ENCODE peak calls at places on chromosomes 16 and 17, in four cellular contexts. C is A549, R is GM12878, L is SK-N-SH. D is an unnamed sample.

GRCh38 chr17:73064084-73064938 is 28.2 kb downstream of the SLC39A11 start:
- DNase-seq in L (peak), R (no peak), C (no peak), D (no peak)

GRCh38 chr16:4496305-4496704 is 20.1 kb downstream of the HMOX2 start:
- DNase-seq in C (no peak), R (no peak), L (no peak), D (no peak)

GRCh38 chr17:77963441-77963840 is 4.9 kb downstream of the TNRC6C start:
- DNase-seq in L (peak), C (no peak), R (no peak), D (peak)

GRCh38 chr16:20838250-20838649 is 31.9 kb downstream of the REXO5 start:
- DNase-seq in R (no peak), C (no peak), L (no peak), D (no peak)

GRCh38 chr17:41688641-41689496 is at the start of gene EIF1:
- DNase-seq in R (peak), C (peak), L (peak), D (peak)

GRCh38 chr16:50884066-50884860 is 142.4 kb downstream of the CYLD start:
- DNase-seq in L (peak), R (no peak), C (no peak), D (peak)

GRCh38 chr16:57044931-57045693 is 47.3 kb upstream of the CPNE2 start:
- DNase-seq in C (no peak), R (no peak), L (no peak), D (no peak)

GRCh38 chr17:81429813-81430510 is 34.7 kb downstream of the BAHCC1 start:
- DNase-seq in R (no peak), L (peak), C (no peak), D (no peak)

GRCh38 chr17:48023408-48024148 is 14.0 kb downstream of the COPZ2 start:
- DNase-seq in R (no peak), C (peak), L (peak), D (peak)

GRCh38 chr17:74870512-74870911 is 2.3 kb downstream of the FDXR start:
- DNase-seq in L (no peak), R (no peak), C (no peak), D (peak)

GRCh38 chr17:27747462-27748359 is 52.6 kb downstream of the NOS2 start:
- DNase-seq in C (no peak), R (no peak), L (no peak), D (no peak)

GRCh38 chr16:9033125-9033830 is 58.2 kb upstream of the HAPSTR1 start:
- DNase-seq in L (peak), R (no peak), C (peak), D (peak)

GRCh38 chr17:73031472-73031871 is 61.0 kb downstream of the SLC39A11 start:
- DNase-seq in L (no peak), C (no peak), R (no peak), D (no peak)

GRCh38 chr16:47461598-47462266 is 601 bp downstream of the PHKB start:
- DNase-seq in C (peak), L (peak), R (no peak), D (peak)

GRCh38 chr17:74729368-74729767 is 7.7 kb upstream of the RAB37 start:
- DNase-seq in R (no peak), C (no peak), L (no peak), D (no peak)

GRCh38 chr16:2874584-2875362 is 8.2 kb upstream of the FLYWCH2 start:
- DNase-seq in R (peak), C (peak), L (peak), D (peak)

GRCh38 chr17:28407130-28407973 is 1.3 kb upstream of the SLC46A1 start:
- DNase-seq in C (no peak), R (no peak), L (no peak), D (no peak)

GRCh38 chr17:41639492-41640473 is 15.4 kb upstream of the KRT17 start:
- DNase-seq in L (no peak), C (no peak), R (no peak), D (peak)

GRCh38 chr17:14294876-14295275 is 6.0 kb upstream of the HS3ST3B1 start:
- DNase-seq in R (no peak), C (no peak), L (no peak), D (no peak)

GRCh38 chr17:10429416-10430045 is 7.8 kb upstream of the MYH8 start:
- DNase-seq in C (no peak), L (no peak), R (no peak), D (no peak)

GRCh38 chr17:41619162-41619933 is 5.0 kb downstream of the KRT17 start:
- DNase-seq in L (no peak), R (no peak), C (no peak), D (no peak)

GRCh38 chr17:59963738-59964454 is 644 bp downstream of the RNFT1 start:
- DNase-seq in L (peak), R (no peak), C (peak), D (peak)

GRCh38 chr16:70780546-70780945 is 20.4 kb downstream of the VAC14 start:
- DNase-seq in R (no peak), L (no peak), C (no peak), D (no peak)

GRCh38 chr17:77999413-78000173 is 41.1 kb downstream of the TNRC6C start:
- DNase-seq in C (no peak), R (no peak), L (no peak), D (peak)

GRCh38 chr16:48441863-48442279 is 56.7 kb upstream of the SIAH1 start:
- DNase-seq in L (no peak), C (peak), R (no peak), D (peak)

GRCh38 chr16:67653131-67654068 is 6.7 kb downstream of the ACD start:
- DNase-seq in R (no peak), L (peak), C (no peak), D (no peak)

GRCh38 chr17:36657763-36658490 is 56.5 kb downstream of the MRM1 start:
- DNase-seq in C (no peak), R (no peak), L (peak), D (no peak)

GRCh38 chr17:56594528-56595418 is 1.3 kb downstream of the NOG start:
- DNase-seq in R (no peak), L (no peak), C (peak), D (no peak)

GRCh38 chr17:49494399-49494798 is 694 bp upstream of the NGFR start:
- DNase-seq in R (no peak), L (no peak), C (no peak), D (no peak)

GRCh38 chr17:49495842-49496182 is 719 bp downstream of the NGFR start:
- DNase-seq in C (no peak), L (peak), R (no peak), D (no peak)

GRCh38 chr17:49496866-49497146 is 1.7 kb downstream of the NGFR start:
- DNase-seq in L (no peak), C (no peak), R (no peak), D (no peak)

GRCh38 chr17:49496183-49496865 is 1.2 kb downstream of the NGFR start:
- DNase-seq in C (peak), L (peak), R (no peak), D (no peak)

GRCh38 chr17:49494937-49495841 is at the start of gene NGFR:
- DNase-seq in C (peak), R (no peak), L (peak), D (no peak)
- TF ChIP-seq PBX3 in C (no peak), R (no peak), L (no peak), D (no peak)

GRCh38 chr16:52050418-52050817 is 496.5 kb downstream of the TOX3 start:
- DNase-seq in C (no peak), L (no peak), R (no peak), D (peak)
- TF ChIP-seq PBX3 in C (no peak), L (no peak), R (no peak), D (no peak)

GRCh38 chr17:45345246-45345553 is 28.4 kb upstream of the MAP3K14 start:
- DNase-seq in R (no peak), C (no peak), L (no peak), D (no peak)

GRCh38 chr17:45347451-45347850 is 30.6 kb upstream of the MAP3K14 start:
- DNase-seq in R (no peak), C (no peak), L (no peak), D (no peak)

GRCh38 chr17:45345554-45346254 is 28.9 kb upstream of the MAP3K14 start:
- DNase-seq in L (no peak), R (no peak), C (no peak), D (no peak)

GRCh38 chr17:45342871-45343526 is 26.2 kb upstream of the MAP3K14 start:
- DNase-seq in C (no peak), R (no peak), L (no peak), D (no peak)

GRCh38 chr17:45346255-45347015 is 29.6 kb upstream of the MAP3K14 start:
- DNase-seq in R (no peak), C (no peak), L (no peak), D (no peak)
- TF ChIP-seq PBX3 in R (no peak), C (no peak), L (no peak), D (no peak)

GRCh38 chr16:5885521-5885920 is 787.9 kb upstream of the EEF2KMT start:
- DNase-seq in L (no peak), R (no peak), C (no peak), D (no peak)
- TF ChIP-seq PBX3 in L (no peak), R (no peak), C (no peak), D (no peak)

D was measured in HepG2.